ENCODE peak calls at places on chromosomes 13 and 19, in six cellular contexts. N is left ventricle myocardium inferior; I is pancreas; K is IMR-90; U is ovary; L is naive thymus-derived CD4-positive, alpha-beta T cell. Y is an unnamed sample. For H3K27me3, the result is how much of the 10 kb centered on the place peaks cover.

GRCh38 chr13:77306458-77306857 is 20.4 kb downstream of the MYCBP2 start:
- DNase-seq in K (no peak), I (no peak), U (no peak), L (no peak), N (no peak), Y (no peak)

GRCh38 chr13:50589651-50590054 is 253.8 kb downstream of the DLEU7 start:
- DNase-seq in K (peak), I (no peak), N (no peak), L (no peak), U (no peak), Y (no peak)

GRCh38 chr13:112587359-112587766 is 590 bp downstream of the TUBGCP3 start:
- DNase-seq in K (peak), N (peak), I (peak), L (peak), U (peak), Y (peak)

GRCh38 chr19:10142701-10143375 is 23.1 kb upstream of the EIF3G start:
- DNase-seq in U (no peak), N (no peak), I (no peak), L (peak), K (no peak), Y (no peak)

GRCh38 chr19:42122691-42123607 is 9.3 kb downstream of the POU2F2 start:
- DNase-seq in N (no peak), L (no peak), U (no peak), I (no peak), K (no peak), Y (no peak)

GRCh38 chr13:33640832-33641231 is 177.1 kb upstream of the RFC3 start:
- DNase-seq in I (no peak), N (no peak), U (no peak), K (peak), L (no peak), Y (no peak)

GRCh38 chr13:94708971-94709614 is 3.3 kb downstream of the SOX21 start:
- DNase-seq in L (no peak), U (no peak), K (no peak), N (no peak), I (no peak), Y (no peak)

GRCh38 chr19:45526143-45526542 is 18.9 kb downstream of the VASP start:
- DNase-seq in I (peak), N (peak), K (peak), L (no peak), U (peak), Y (no peak)

GRCh38 chr19:32324631-32325215 is 20.7 kb upstream of the ZNF507 start:
- DNase-seq in I (no peak), N (no peak), K (peak), U (no peak), L (no peak), Y (peak)

GRCh38 chr13:52827839-52828238 is 20.6 kb downstream of the PCDH8 start:
- DNase-seq in N (no peak), I (no peak), L (no peak), U (no peak), K (no peak), Y (peak)

GRCh38 chr19:11256189-11256588 is 6.1 kb downstream of the DOCK6 start:
- DNase-seq in K (peak), I (no peak), U (peak), L (no peak), N (peak), Y (no peak)

GRCh38 chr19:1858412-1859081 is 4.8 kb downstream of the KLF16 start:
- DNase-seq in N (no peak), K (no peak), U (no peak), I (no peak), L (no peak), Y (no peak)

GRCh38 chr19:53157601-53158000 is 1.3 kb downstream of the ZNF347 start:
- DNase-seq in I (peak), N (no peak), L (no peak), K (peak), U (peak), Y (no peak)

GRCh38 chr13:25659091-25659502 is 287.3 kb downstream of the ATP8A2 start:
- DNase-seq in U (no peak), L (no peak), N (no peak), I (no peak), K (no peak), Y (no peak)

GRCh38 chr13:64480206-64480605 is 2749.9 kb downstream of the PCDH9 start:
- DNase-seq in N (no peak), L (no peak), U (no peak), K (no peak), I (no peak), Y (no peak)

GRCh38 chr13:72514141-72514540 is 213.3 kb downstream of the MZT1 start:
- DNase-seq in I (no peak), L (no peak), N (no peak), U (no peak), K (no peak), Y (no peak)

GRCh38 chr13:77859450-77859849 is 59.2 kb downstream of the EDNRB start:
- DNase-seq in N (peak), I (no peak), L (no peak), U (peak), K (peak), Y (no peak)

GRCh38 chr13:67549331-67549730 is 319.2 kb upstream of the PCDH9 start:
- DNase-seq in U (no peak), N (no peak), K (peak), L (no peak), I (no peak), Y (no peak)

DNA sequence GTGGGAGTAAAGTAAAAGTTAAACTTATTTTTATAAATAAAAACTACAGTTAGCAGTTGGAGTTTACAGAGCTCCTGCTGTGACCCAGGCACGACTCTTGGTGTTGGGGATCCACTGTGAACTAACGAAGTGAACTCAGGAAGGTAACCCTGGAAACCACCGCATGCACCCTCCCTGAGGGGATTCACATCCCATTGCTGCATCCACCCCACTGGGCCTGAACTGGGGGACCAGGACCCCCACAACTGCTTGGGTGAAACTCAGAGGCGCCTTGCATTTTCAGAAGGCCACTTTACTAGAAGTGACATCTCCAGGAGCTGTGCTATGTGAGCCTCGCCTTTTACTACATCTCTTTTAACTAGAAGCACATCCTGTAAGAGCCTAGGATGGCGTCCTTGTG is 166.4 kb downstream of the TEX29 start:
- DNase-seq in I (no peak), N (no peak), K (no peak), L (no peak), U (no peak), Y (no peak)
- H3K27me3 ChIP-seq in I (under half), N (half or more), K (under half), L (under half), U (under half), Y (under half)

DNA sequence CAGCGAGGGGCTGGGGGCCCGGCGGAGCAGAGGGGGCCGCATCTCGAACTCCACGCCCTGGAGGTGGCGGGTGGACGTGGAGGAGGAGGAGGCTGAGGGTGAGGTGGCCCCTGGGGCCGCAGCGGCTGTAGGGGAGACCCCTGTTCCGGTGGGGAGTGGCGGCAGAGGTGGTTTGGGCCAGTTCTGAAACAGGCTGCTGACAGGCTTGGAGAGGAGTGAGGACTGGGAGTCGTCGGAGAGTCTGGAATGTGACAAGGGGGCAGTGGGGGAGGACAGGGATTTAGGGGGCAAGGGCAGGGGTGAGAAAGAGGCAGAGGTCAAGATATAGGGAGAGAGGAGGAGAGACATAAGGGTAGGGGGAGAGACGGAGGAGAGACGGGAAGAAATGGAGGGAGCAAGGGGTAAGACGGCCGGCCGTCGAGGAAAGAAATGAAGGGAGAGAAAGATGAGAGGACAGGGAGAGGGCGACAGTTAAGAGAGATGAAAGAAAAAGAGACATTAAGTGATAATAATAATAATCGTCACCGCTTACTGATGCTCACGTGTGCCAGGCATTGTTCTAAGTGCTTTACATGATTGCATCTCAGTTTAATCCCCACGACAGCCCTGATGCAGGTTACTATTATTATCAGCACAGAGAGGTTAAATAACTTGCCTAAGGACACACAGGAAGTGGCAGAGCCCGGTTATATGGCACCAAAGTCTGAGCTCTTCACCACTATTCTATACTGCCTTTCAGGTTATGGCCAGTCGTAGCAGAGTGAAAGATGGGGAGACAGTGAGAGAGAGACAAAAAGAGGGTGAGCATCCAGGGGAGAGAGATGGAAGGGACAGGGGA is 13.4 kb downstream of the C19orf81 start:
- DNase-seq in N (no peak), I (no peak), K (no peak), U (no peak), L (no peak), Y (no peak)
- H3K27me3 ChIP-seq in N (half or more), I (under half), K (under half), U (under half), L (under half), Y (under half)

DNA sequence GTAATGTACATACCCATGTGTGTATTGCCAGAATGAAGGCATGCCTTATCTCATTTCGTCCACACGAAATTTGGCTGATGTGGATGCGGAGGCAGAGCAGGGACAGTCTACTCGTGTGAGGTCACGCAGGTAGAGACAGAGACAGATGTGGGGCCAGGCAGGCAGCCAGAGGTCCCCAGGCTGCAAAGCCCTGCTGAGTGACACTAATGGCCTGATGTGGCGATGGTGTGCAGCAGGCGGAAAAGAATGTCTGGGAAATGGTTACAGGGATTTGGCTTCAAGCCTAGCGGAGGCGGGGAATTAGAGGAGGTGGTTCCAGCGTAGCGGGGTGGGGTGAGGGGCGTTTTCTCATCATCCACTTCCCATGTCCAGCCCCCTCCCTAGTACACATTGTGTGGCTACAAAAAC is 4.2 kb upstream of the IZUMO2 start:
- DNase-seq in K (no peak), I (peak), L (no peak), U (no peak), N (no peak), Y (no peak)
- H3K27me3 ChIP-seq in K (under half), I (under half), L (under half), U (under half), N (half or more), Y (under half)

GRCh38 chr19:39754544-39754943 is 16.7 kb upstream of the CLC start:
- DNase-seq in I (no peak), L (no peak), K (no peak), N (no peak), U (no peak), Y (no peak)
- H3K27me3 ChIP-seq in I (under half), L (under half), K (under half), N (half or more), U (under half), Y (under half)

GRCh38 chr13:102846261-102847015 is 606 bp downstream of the ERCC5 start:
- DNase-seq in U (peak), I (peak), N (peak), K (peak), L (peak), Y (no peak)
- H3K27me3 ChIP-seq in U (under half), I (under half), N (under half), K (under half), L (under half), Y (under half)

DNA sequence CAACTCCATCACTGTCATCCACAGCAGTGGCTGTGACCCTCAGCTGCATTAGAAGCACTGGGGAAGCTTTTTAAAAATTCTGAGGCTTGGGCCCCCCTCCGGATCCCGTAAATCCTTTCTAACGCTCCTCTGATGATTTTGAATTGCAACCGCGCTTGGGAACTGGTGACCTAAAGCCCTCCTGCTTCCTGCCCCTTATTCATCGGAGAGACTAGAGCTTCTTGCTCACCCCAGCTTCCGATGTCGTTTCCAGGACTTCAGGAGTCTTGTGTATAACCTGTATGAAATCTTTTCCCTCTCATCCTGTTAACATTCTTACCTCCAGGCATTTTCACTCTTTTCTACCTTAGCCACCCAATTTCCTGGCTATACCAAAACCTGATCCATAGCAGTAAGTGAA is 14.8 kb downstream of the ZAR1L start:
- DNase-seq in K (no peak), I (no peak), U (no peak), N (no peak), L (no peak), Y (no peak)
- H3K27me3 ChIP-seq in K (under half), I (under half), U (under half), N (under half), L (under half), Y (under half)

GRCh38 chr19:40225440-40226305 is 816 bp downstream of the CCNP start:
- DNase-seq in I (no peak), N (no peak), U (no peak), L (no peak), K (peak), Y (no peak)

GRCh38 chr19:40221858-40222619 is 3.9 kb upstream of the TTC9B start:
- DNase-seq in U (peak), L (peak), N (peak), K (peak), I (peak), Y (peak)

GRCh38 chr19:40223135-40223822 is 3.2 kb downstream of the CCNP start:
- DNase-seq in N (no peak), I (no peak), K (no peak), U (no peak), L (peak), Y (no peak)

GRCh38 chr19:40228371-40228770 is 1.9 kb upstream of the CCNP start:
- DNase-seq in K (no peak), U (no peak), L (no peak), I (no peak), N (no peak), Y (no peak)

DNA sequence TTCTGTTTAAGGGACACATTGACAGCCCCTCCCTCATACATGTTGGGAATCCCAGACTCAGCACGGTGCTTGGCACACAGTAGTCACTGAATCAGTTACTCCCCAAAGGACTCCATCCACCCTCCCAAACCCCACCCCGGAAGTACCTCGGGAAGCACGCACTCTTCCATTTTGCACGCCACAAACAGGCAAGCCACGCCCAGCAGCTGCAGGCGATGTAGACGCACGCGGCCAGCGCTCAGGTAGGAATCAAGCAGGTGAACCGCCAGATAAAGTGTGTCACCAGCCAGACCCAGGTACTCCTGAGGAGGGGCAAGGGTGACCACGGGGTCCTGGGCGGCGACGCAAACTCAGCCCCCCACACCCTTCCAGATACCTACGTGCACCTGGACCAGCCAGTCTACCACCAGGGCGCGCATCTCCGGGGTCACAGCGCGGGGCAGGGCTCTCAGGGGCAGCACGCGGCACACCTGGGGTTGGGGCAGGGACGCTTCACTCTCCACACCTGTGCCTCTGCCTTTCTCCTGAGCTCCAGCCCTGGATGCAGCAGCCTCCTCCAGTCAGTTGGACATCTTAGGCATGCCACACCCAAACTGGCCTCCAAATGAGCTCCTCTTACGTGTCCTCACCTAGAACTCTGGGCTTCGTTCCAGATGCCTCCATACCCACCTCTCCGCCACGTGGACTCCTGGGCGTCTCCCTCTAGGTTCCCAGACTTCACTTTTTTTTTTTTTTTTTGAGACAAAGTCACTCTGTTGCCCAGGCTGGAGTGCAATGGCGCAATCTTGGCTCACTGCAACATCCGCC is 1.9 kb downstream of the CCNP start:
- DNase-seq in L (no peak), N (no peak), K (no peak), I (no peak), U (no peak), Y (no peak)
- H3K27me3 ChIP-seq in L (under half), N (half or more), K (under half), I (under half), U (under half), Y (half or more)

GRCh38 chr19:18669524-18669817 is 14.0 kb upstream of the CRTC1 start:
- DNase-seq in K (peak), U (no peak), I (no peak), L (no peak), N (no peak), Y (no peak)
- H3K27me3 ChIP-seq in K (under half), U (under half), I (under half), L (under half), N (under half), Y (under half)

GRCh38 chr19:48394331-48395169 is 1.1 kb downstream of the GRIN2D start:
- DNase-seq in N (no peak), I (no peak), K (no peak), U (no peak), L (no peak), Y (no peak)

GRCh38 chr19:48395170-48395455 is 1.6 kb downstream of the GRIN2D start:
- DNase-seq in N (no peak), I (no peak), U (no peak), L (no peak), K (no peak), Y (no peak)

GRCh38 chr19:48393559-48394330 is at the start of gene GRIN2D:
- DNase-seq in I (no peak), L (peak), K (peak), N (no peak), U (no peak), Y (no peak)

GRCh38 chr19:48391100-48392005 is at the start of gene KDELR1:
- DNase-seq in K (peak), N (peak), I (peak), U (peak), L (peak), Y (no peak)

GRCh38 chr19:48393196-48393558 is 291 bp upstream of the GRIN2D start:
- DNase-seq in U (no peak), K (no peak), I (no peak), L (no peak), N (no peak), Y (no peak)
- H3K27me3 ChIP-seq in U (under half), K (half or more), I (under half), L (under half), N (half or more), Y (under half)

Y was measured in esophagus muscularis mucosa.